ENCODE peak calls at places on chromosomes 1 and 21, in six cellular contexts. A is iris pigment epithelial cell; N is naive thymus-derived CD8-positive, alpha-beta T cell; I is hepatocyte; G is astrocyte of the hippocampus; S is EH. F is an unnamed sample.

GRCh38 chr1:165631403-165632151 is 543 bp downstream of the MGST3 start:
- DNase-seq in N (no peak), G (peak), A (peak), S (peak), I (peak), F (peak)

GRCh38 chr21:37237764-37238163 is 29.4 kb downstream of the VPS26C start:
- DNase-seq in S (no peak), G (no peak), N (no peak), A (no peak), I (no peak), F (no peak)

GRCh38 chr1:114707604-114708003 is 9.0 kb downstream of the NRAS start:
- DNase-seq in S (no peak), G (no peak), I (no peak), A (no peak), N (no peak), F (no peak)

GRCh38 chr1:163822933-163823511 is 501.3 kb downstream of the NUF2 start:
- DNase-seq in N (no peak), A (peak), I (no peak), G (no peak), S (peak), F (no peak)

GRCh38 chr1:152626688-152627087 is 3.8 kb upstream of the LCE3A start:
- DNase-seq in N (no peak), A (no peak), S (no peak), G (no peak), I (no peak), F (no peak)

GRCh38 chr1:206655471-206655882 is 20.1 kb downstream of the DYRK3 start:
- DNase-seq in N (no peak), I (no peak), S (no peak), A (no peak), G (peak), F (no peak)

GRCh38 chr1:112502827-112503226 is 5.9 kb upstream of the WNT2B start:
- DNase-seq in G (no peak), A (peak), S (peak), N (no peak), I (no peak), F (no peak)

GRCh38 chr1:98940069-98940468 is 64.6 kb downstream of the PLPPR5 start:
- DNase-seq in S (no peak), N (no peak), G (no peak), A (no peak), I (no peak), F (no peak)

GRCh38 chr1:110525250-110525597 is 6.2 kb upstream of the KCNA10 start:
- DNase-seq in G (no peak), S (no peak), A (no peak), I (no peak), N (no peak), F (no peak)

GRCh38 chr1:180204231-180204630 is 25.8 kb upstream of the LHX4 start:
- DNase-seq in S (no peak), A (no peak), N (peak), G (no peak), I (no peak), F (no peak)

GRCh38 chr1:202154766-202155477 is 5.5 kb downstream of the PTPN7 start:
- DNase-seq in S (peak), G (peak), A (peak), I (peak), N (peak), F (peak)

GRCh38 chr1:182484531-182485257 is 34.7 kb downstream of the RGSL1 start:
- DNase-seq in N (no peak), A (no peak), I (peak), S (no peak), G (no peak), F (peak)

GRCh38 chr1:210600421-210601195 is 271.9 kb downstream of the HHAT start:
- DNase-seq in G (peak), I (no peak), S (peak), N (no peak), A (no peak), F (no peak)

GRCh38 chr1:87968259-87968955 is 639.7 kb downstream of the LMO4 start:
- DNase-seq in I (peak), A (peak), G (peak), S (peak), N (no peak), F (no peak)

GRCh38 chr1:2479618-2480017 is 3.5 kb downstream of the PLCH2 start:
- DNase-seq in S (no peak), N (no peak), I (no peak), A (no peak), G (no peak), F (no peak)

GRCh38 chr1:229440821-229441537 is 7.1 kb upstream of the ACTA1 start:
- DNase-seq in A (peak), S (peak), I (no peak), N (no peak), G (peak), F (no peak)

GRCh38 chr1:178959543-178960460 is 65.9 kb upstream of the FAM20B start:
- DNase-seq in A (no peak), N (no peak), I (no peak), S (no peak), G (no peak), F (no peak)

F was measured in HT-29.